ENCODE peak calls at places on chromosomes 4 and X, in six cellular contexts. N is AG08396, R is M059J, J is glutamatergic neuron, A is foreskin fibroblast, P is HepG2. M is an unnamed sample.

GRCh38 chr4:114659386-114660008 is 60.9 kb downstream of the UGT8 start:
- DNase-seq in N (peak), R (peak), J (peak), A (peak), P (peak), M (peak)

GRCh38 chr4:101825953-101826352 is 35.4 kb downstream of the BANK1 start:
- DNase-seq in N (no peak), R (no peak), J (no peak), A (no peak), P (no peak), M (no peak)

GRCh38 chr4:18815779-18816173 is 794.2 kb upstream of the LCORL start:
- DNase-seq in N (no peak), R (peak), J (no peak), A (no peak), P (no peak), M (no peak)

GRCh38 chr4:6392407-6392806 is 80.0 kb downstream of the PPP2R2C start:
- DNase-seq in N (no peak), R (no peak), J (no peak), A (no peak), P (no peak), M (no peak)

GRCh38 chr4:57442834-57443291 is 332.7 kb upstream of the IGFBP7 start:
- DNase-seq in N (peak), R (peak), J (peak), A (peak), P (peak), M (peak)

GRCh38 chr4:122065915-122066314 is 86.2 kb upstream of the BLTP1 start:
- DNase-seq in N (no peak), R (no peak), J (peak), A (no peak), P (no peak), M (no peak)

GRCh38 chrX:22220941-22221340 is 51.8 kb upstream of the CBLL2 start:
- DNase-seq in N (peak), R (peak), J (no peak), A (peak), P (no peak), M (no peak)

GRCh38 chr4:76984127-76984526 is 34.6 kb downstream of the SEPTIN11 start:
- DNase-seq in N (no peak), R (peak), J (no peak), A (peak), P (peak), M (no peak)

GRCh38 chr4:185911556-185912064 is 99.6 kb upstream of the SORBS2 start:
- DNase-seq in N (no peak), R (peak), J (no peak), A (peak), P (no peak), M (no peak)

GRCh38 chr4:139606600-139607301 is 50.7 kb upstream of the SETD7 start:
- DNase-seq in N (no peak), R (peak), J (no peak), A (peak), P (no peak), M (no peak)

GRCh38 chr4:78299565-78299972 is 242.4 kb downstream of the FRAS1 start:
- DNase-seq in N (no peak), R (peak), J (no peak), A (peak), P (peak), M (peak)

GRCh38 chr4:89645512-89645911 is 191.4 kb downstream of the SNCA start:
- DNase-seq in N (no peak), R (no peak), J (no peak), A (no peak), P (peak), M (peak)